ENCODE peak calls at places on chromosomes 2 and 18, in four cellular contexts. I is stimulated activated CD4-positive, alpha-beta T cell treated with anti-CD3 and anti-CD28 coated beads, Interleukin-4, amount 100 ng/mL, for 4 hours; V is AG20443; F is activated gamma-delta T cell treated with Interleukin-2 at 50 U/mL for 16 hours. K is an unnamed sample.

GRCh38 chr2:25521665-25522387 is 151.6 kb downstream of the DTNB start:
- DNase-seq in I (peak), V (peak), F (peak), K (peak)

GRCh38 chr2:64228126-64228678 is 84.0 kb upstream of the PELI1 start:
- DNase-seq in I (peak), V (peak), F (peak), K (peak)

GRCh38 chr2:126901459-126901858 is 2.8 kb downstream of the TEX51 start:
- DNase-seq in I (no peak), V (no peak), F (no peak), K (no peak)

GRCh38 chr18:54147439-54147838 is 77.0 kb downstream of the MBD2 start:
- DNase-seq in I (no peak), V (no peak), F (no peak), K (peak)

GRCh38 chr2:231387904-231388724 is 7.4 kb upstream of the B3GNT7 start:
- DNase-seq in I (no peak), V (peak), F (no peak), K (no peak)

GRCh38 chr18:25147878-25148488 is 204.0 kb downstream of the ZNF521 start:
- DNase-seq in I (no peak), V (no peak), F (no peak), K (no peak)

GRCh38 chr2:74448771-74449170 is 6.1 kb upstream of the INO80B start:
- DNase-seq in I (no peak), V (no peak), F (no peak), K (no peak)

GRCh38 chr2:117967981-117968723 is 45.7 kb downstream of the CCDC93 start:
- DNase-seq in I (no peak), V (no peak), F (no peak), K (no peak)

GRCh38 chr2:223538920-223539440 is 63.2 kb downstream of the SCG2 start:
- DNase-seq in I (no peak), V (no peak), F (no peak), K (no peak)

GRCh38 chr2:99554238-99554637 is 64.4 kb upstream of the REV1 start:
- DNase-seq in I (no peak), V (no peak), F (no peak), K (no peak)

GRCh38 chr2:208112969-208113368 is 11.4 kb downstream of the CRYGD start:
- DNase-seq in I (no peak), V (no peak), F (no peak), K (no peak)

GRCh38 chr2:170235860-170236638 is 58.1 kb downstream of the MYO3B start:
- DNase-seq in I (no peak), V (peak), F (no peak), K (no peak)